ENCODE peak calls at places on chromosomes 11 and 22, in ten cellular contexts. E is fibroblast of lung, U is A673, I is Panc1, R is H1, W is lower lobe of right lung, G is SJCRH30, M is heart left ventricle, J is right atrium auricular region, B is body of pancreas. N is an unnamed sample.

GRCh38 chr11:832529-833113 is at the start of gene CD151:
- DNase-seq in I (no peak), R (no peak), U (peak; percentile 70), W (no peak), G (no peak), M (peak; percentile 64), J (no peak), B (peak; percentile 67), E (peak; percentile 65), N (no peak)

GRCh38 chr11:284081-285020 is 4.6 kb upstream of the PGGHG start:
- DNase-seq in I (no peak), J (no peak), W (no peak), E (no peak), G (no peak), M (peak; percentile 15), B (no peak), R (no peak), U (no peak), N (no peak)

GRCh38 chr22:42316988-42317387 is 46.5 kb upstream of the TCF20 start:
- DNase-seq in B (no peak), U (peak; percentile 80), J (no peak), G (peak; percentile 23), R (no peak), E (peak; percentile 71), I (no peak), W (no peak), M (no peak), N (no peak)

GRCh38 chr11:123853038-123853437 is 32.4 kb downstream of the TMEM225 start:
- DNase-seq in E (no peak), B (no peak), J (no peak), W (no peak), R (no peak), U (no peak), I (no peak), M (no peak), G (no peak), N (no peak)

GRCh38 chr11:66418986-66419308 is 1.9 kb upstream of the NPAS4 start:
- DNase-seq in I (no peak), M (no peak), U (no peak), J (no peak), G (no peak), W (no peak), R (no peak), B (no peak), E (no peak), N (no peak)

GRCh38 chr11:11416502-11416901 is 63.5 kb upstream of the CSNK2A3 start:
- DNase-seq in E (peak; percentile 80), J (no peak), G (peak; percentile 67), U (no peak), R (no peak), W (no peak), B (no peak), M (no peak), I (no peak), N (no peak)

GRCh38 chr11:32479291-32479690 is 44.0 kb upstream of the WT1 start:
- DNase-seq in I (no peak), G (no peak), E (no peak), U (no peak), W (no peak), M (no peak), R (no peak), B (no peak), J (no peak), N (no peak)

GRCh38 chr11:32527191-32527590 is 56.4 kb upstream of the EIF3M start:
- DNase-seq in E (peak; percentile 8), U (no peak), J (no peak), G (no peak), I (no peak), R (no peak), W (no peak), M (no peak), B (no peak), N (no peak)

GRCh38 chr11:65589444-65590239 is 6.0 kb downstream of the KCNK7 start:
- DNase-seq in W (no peak), G (no peak), I (no peak), B (no peak), R (no peak), E (no peak), J (no peak), U (no peak), M (no peak), N (peak; percentile 48)

GRCh38 chr11:26017903-26018750 is 313.8 kb upstream of the ANO3 start:
- DNase-seq in J (no peak), W (no peak), E (no peak), B (no peak), G (no peak), M (no peak), R (no peak), U (no peak), I (no peak), N (no peak)

GRCh38 chr11:35822815-35823495 is 120.9 kb upstream of the LDLRAD3 start:
- DNase-seq in W (no peak), B (no peak), E (no peak), R (no peak), G (no peak), I (no peak), U (peak; percentile 59), M (no peak), J (no peak), N (no peak)

GRCh38 chr11:30478923-30479322 is 107.2 kb downstream of the MPPED2 start:
- DNase-seq in U (no peak), I (no peak), M (peak; percentile 77), E (no peak), J (no peak), G (no peak), B (no peak), W (no peak), R (no peak), N (no peak)

DNA sequence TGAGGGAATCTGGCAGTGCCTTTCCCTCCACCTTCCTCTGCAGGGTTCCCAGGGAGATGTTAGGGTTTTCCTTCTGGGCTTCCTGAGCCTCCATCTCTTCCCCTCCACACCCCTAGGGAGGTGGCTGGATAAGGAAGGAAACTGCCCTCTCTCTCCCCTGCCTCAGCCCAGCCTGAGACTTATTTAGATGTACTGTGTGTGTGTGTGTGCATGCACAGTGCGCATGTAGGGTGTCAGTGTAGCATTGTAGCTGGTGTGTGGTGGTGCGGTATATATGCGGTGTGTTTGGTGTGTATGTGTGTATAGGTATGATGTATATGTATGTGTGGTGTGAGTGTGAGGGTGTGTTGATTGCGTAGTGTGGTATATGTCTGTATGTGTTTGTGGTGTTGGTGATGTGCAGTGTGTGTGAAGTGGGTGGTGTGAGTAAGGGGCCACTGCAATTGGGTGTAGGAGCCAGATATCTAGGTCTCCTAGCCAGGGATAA is 1.5 kb downstream of the FXYD6 start:
- DNase-seq in G (no peak), U (no peak), W (no peak), I (no peak), E (no peak), M (no peak), J (no peak), B (no peak), R (no peak), N (no peak)
- H3K4me3 ChIP-seq in G (peak overlapping the region; percentile 89), U (no peak overlapping the region), W (peak overlapping the region; percentile 65), I (no peak overlapping the region), E (no peak overlapping the region), M (peak overlapping the region; percentile 78), J (peak overlapping the region; percentile 63), B (no peak overlapping the region), R (peak overlapping the region; percentile 40), N (peak overlapping the region; percentile 48)

GRCh38 chr22:16774911-16775529 is 50.2 kb downstream of the XKR3 start:
- DNase-seq in I (no peak), B (no peak), W (no peak), J (no peak), R (no peak), G (no peak), M (no peak), U (no peak), E (no peak), N (no peak)
- H3K9me3 ChIP-seq in I (no peaks in the 10 kb centered on the region), B (peaks cover 11% of the 10 kb centered on the region), W (no peaks in the 10 kb centered on the region), J (peaks cover 19% of the 10 kb centered on the region), R (no peaks in the 10 kb centered on the region), G (no peaks in the 10 kb centered on the region), M (no peaks in the 10 kb centered on the region), U (peaks cover 32% of the 10 kb centered on the region), E (no peaks in the 10 kb centered on the region), N (no peaks in the 10 kb centered on the region)

DNA sequence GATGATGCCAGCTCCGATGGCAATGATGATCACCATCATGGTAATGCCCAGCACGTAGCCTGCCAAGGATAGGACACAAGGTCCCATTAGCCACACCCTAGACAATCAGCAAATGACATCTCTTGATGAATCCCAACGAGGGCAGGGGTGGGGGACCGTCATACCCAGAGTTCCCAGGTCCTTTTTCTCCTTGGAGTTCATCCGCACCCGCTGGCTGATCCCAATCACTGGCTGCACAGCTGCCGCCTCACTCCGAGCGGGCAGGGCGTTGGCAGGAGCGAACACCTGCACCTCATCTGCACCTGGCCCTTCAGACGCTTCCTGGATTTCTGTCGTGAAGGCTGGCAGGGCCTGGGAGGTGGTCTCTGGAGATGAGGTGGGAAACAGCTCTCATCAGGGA is 3.0 kb downstream of the PIK3IP1 start:
- DNase-seq in B (no peak), I (no peak), M (no peak), G (no peak), J (no peak), E (no peak), U (no peak), W (no peak), R (no peak), N (no peak)
- H3K4me3 ChIP-seq in B (no peak overlapping the region), I (no peak overlapping the region), M (no peak overlapping the region), G (no peak overlapping the region), J (no peak overlapping the region), E (no peak overlapping the region), U (no peak overlapping the region), W (peak overlapping the region; percentile 78), R (no peak overlapping the region), N (no peak overlapping the region)

GRCh38 chr11:71067753-71068152 is 184.6 kb downstream of the SHANK2 start:
- DNase-seq in G (no peak), B (no peak), U (no peak), J (no peak), R (no peak), W (no peak), E (no peak), I (no peak), M (no peak), N (no peak)
- H3K9me3 ChIP-seq in G (no peaks in the 10 kb centered on the region), B (no peaks in the 10 kb centered on the region), U (no peaks in the 10 kb centered on the region), J (no peaks in the 10 kb centered on the region), R (no peaks in the 10 kb centered on the region), W (no peaks in the 10 kb centered on the region), E (no peaks in the 10 kb centered on the region), I (no peaks in the 10 kb centered on the region), M (no peaks in the 10 kb centered on the region), N (no peaks in the 10 kb centered on the region)

N was measured in right lobe of liver.